ENCODE peak calls at places on chromosomes 7 and 10, in five cellular contexts. J is activated CD8-positive, alpha-beta memory T cell treated with anti-CD3 and anti-CD28 coated beads, Interleukin-2, amount 50 U/mL, for 48 hours; K is EH; G is HCT116; T is GM06990. Z is an unnamed sample.
A peak's percentile ranks its signal among the peaks of the same experiment; 100 is the strongest.

GRCh38 chr7:98211221-98211675 is at the start of gene BHLHA15:
- DNase-seq in J (peak; percentile 68), K (peak; percentile 11), G (no peak), T (peak; percentile 52), Z (no peak)

GRCh38 chr7:30034501-30034900 is 6.3 kb downstream of the PLEKHA8 start:
- DNase-seq in J (no peak), K (no peak), G (no peak), T (no peak), Z (no peak)

GRCh38 chr7:115805458-115805857 is 225.1 kb downstream of the TFEC start:
- DNase-seq in J (no peak), K (no peak), G (no peak), T (no peak), Z (no peak)

GRCh38 chr10:86341361-86341811 is 25.2 kb downstream of the GRID1 start:
- DNase-seq in J (no peak), K (peak; percentile 52), G (no peak), T (no peak), Z (no peak)

GRCh38 chr10:44627591-44628354 is 242.9 kb upstream of the CXCL12 start:
- DNase-seq in J (no peak), K (peak; percentile 95), G (no peak), T (no peak), Z (no peak)

GRCh38 chr7:27962250-27962649 is 218.3 kb downstream of the JAZF1 start:
- DNase-seq in J (no peak), K (peak; percentile 31), G (no peak), T (no peak), Z (no peak)

GRCh38 chr7:15323545-15323944 is 238.3 kb downstream of the AGMO start:
- DNase-seq in J (no peak), K (no peak), G (no peak), T (no peak), Z (no peak)

GRCh38 chr10:69335063-69335587 is 56.8 kb downstream of the HK1 start:
- DNase-seq in J (peak; percentile 70), K (no peak), G (no peak), T (no peak), Z (no peak)

GRCh38 chr10:96478317-96478716 is 35.4 kb downstream of the TLL2 start:
- DNase-seq in J (no peak), K (no peak), G (no peak), T (no peak), Z (no peak)

GRCh38 chr10:74056081-74056818 is 58.3 kb downstream of the VCL start:
- DNase-seq in J (no peak), K (peak; percentile 77), G (peak; percentile 37), T (peak; percentile 40), Z (no peak)

GRCh38 chr10:13955426-13955825 is 368.7 kb downstream of the PRPF18 start:
- DNase-seq in J (no peak), K (no peak), G (no peak), T (no peak), Z (no peak)

GRCh38 chr7:6636741-6637543 is at the start of gene ZNF316:
- DNase-seq in J (peak; percentile 84), K (peak; percentile 56), G (no peak), T (peak; percentile 80), Z (no peak)

GRCh38 chr10:107031981-107032699 is 132.4 kb downstream of the SORCS1 start:
- DNase-seq in J (no peak), K (no peak), G (no peak), T (no peak), Z (peak; percentile 29)

GRCh38 chr10:121627810-121628209 is 29.6 kb upstream of the FGFR2 start:
- DNase-seq in J (no peak), K (peak; percentile 45), G (no peak), T (no peak), Z (no peak)

GRCh38 chr10:128210215-128211063 is 84.2 kb upstream of the MKI67 start:
- DNase-seq in J (peak; percentile 92), K (peak; percentile 27), G (peak; percentile 32), T (peak; percentile 58), Z (no peak)

GRCh38 chr10:73931767-73932624 is 21.1 kb downstream of the PLAU start:
- DNase-seq in J (peak; percentile 67), K (no peak), G (peak; percentile 91), T (peak; percentile 75), Z (no peak)

GRCh38 chr7:16604054-16604453 is 41.5 kb downstream of the ANKMY2 start:
- DNase-seq in J (no peak), K (peak; percentile 42), G (no peak), T (no peak), Z (no peak)

GRCh38 chr7:83532229-83532628 is 116.7 kb downstream of the SEMA3E start:
- DNase-seq in J (no peak), K (no peak), G (peak; percentile 7), T (no peak), Z (no peak)

GRCh38 chr10:103786020-103786419 is 69.4 kb downstream of the SH3PXD2A start:
- DNase-seq in J (no peak), K (no peak), G (no peak), T (no peak), Z (no peak)

GRCh38 chr7:52539414-52539813 is 496.0 kb upstream of the POM121L12 start:
- DNase-seq in J (no peak), K (no peak), G (no peak), T (no peak), Z (no peak)

GRCh38 chr7:139603282-139603681 is 79.8 kb downstream of the CLEC2L start:
- DNase-seq in J (peak; percentile 35), K (no peak), G (no peak), T (no peak), Z (no peak)

GRCh38 chr7:4725014-4725951 is 43.2 kb downstream of the FOXK1 start:
- DNase-seq in J (peak; percentile 74), K (peak; percentile 95), G (no peak), T (peak; percentile 78), Z (no peak)

GRCh38 chr7:5403442-5403841 is 20.2 kb downstream of the TNRC18 start:
- DNase-seq in J (no peak), K (no peak), G (no peak), T (no peak), Z (no peak)

GRCh38 chr7:12771378-12771877 is 84.0 kb downstream of the ARL4A start:
- DNase-seq in J (no peak), K (peak; percentile 41), G (no peak), T (no peak), Z (peak; percentile 11)

GRCh38 chr10:8586504-8586903 is 532.0 kb downstream of the GATA3 start:
- DNase-seq in J (no peak), K (no peak), G (no peak), T (no peak), Z (no peak)

GRCh38 chr10:7159928-7160327 is 250.9 kb downstream of the SFMBT2 start:
- DNase-seq in J (no peak), K (no peak), G (no peak), T (no peak), Z (no peak)

GRCh38 chr10:11058965-11059364 is 41.3 kb downstream of the CELF2 start:
- DNase-seq in J (no peak), K (no peak), G (no peak), T (no peak), Z (no peak)

GRCh38 chr10:88702848-88703597 is 3.0 kb upstream of the LIPK start:
- DNase-seq in J (no peak), K (no peak), G (peak; percentile 89), T (no peak), Z (no peak)

GRCh38 chr7:116711790-116712189 is 39.8 kb downstream of the MET start:
- DNase-seq in J (no peak), K (no peak), G (no peak), T (no peak), Z (no peak)

GRCh38 chr7:66503551-66504031 is 125.1 kb upstream of the KCTD7 start:
- DNase-seq in J (no peak), K (no peak), G (no peak), T (no peak), Z (no peak)

GRCh38 chr7:146126767-146127509 is 10.3 kb downstream of the CNTNAP2 start:
- DNase-seq in J (no peak), K (no peak), G (no peak), T (no peak), Z (no peak)

GRCh38 chr7:100726998-100727761 is 6.2 kb upstream of the ZAN start:
- DNase-seq in J (no peak), K (peak; percentile 94), G (no peak), T (no peak), Z (no peak)

GRCh38 chr7:43694399-43694748 is 34.9 kb downstream of the COA1 start:
- DNase-seq in J (no peak), K (peak; percentile 94), G (peak; percentile 55), T (no peak), Z (no peak)

GRCh38 chr10:107409517-107409916 is 245.0 kb upstream of the SORCS1 start:
- DNase-seq in J (no peak), K (peak; percentile 50), G (no peak), T (no peak), Z (no peak)

GRCh38 chr7:36723951-36724664 is at the start of gene AOAH:
- DNase-seq in J (peak; percentile 82), K (no peak), G (no peak), T (peak; percentile 21), Z (no peak)

GRCh38 chr10:51860257-51860656 is 160.9 kb upstream of the CSTF2T start:
- DNase-seq in J (no peak), K (peak; percentile 52), G (no peak), T (no peak), Z (no peak)

GRCh38 chr10:121813211-121813812 is 114.5 kb downstream of the ATE1 start:
- DNase-seq in J (no peak), K (peak; percentile 28), G (no peak), T (no peak), Z (no peak)

GRCh38 chr7:84025332-84025927 is 169.2 kb downstream of the SEMA3A start:
- DNase-seq in J (no peak), K (peak; percentile 99), G (peak; percentile 51), T (no peak), Z (no peak)

GRCh38 chr10:119896937-119897336 is 4.4 kb downstream of the SEC23IP start:
- DNase-seq in J (no peak), K (peak; percentile 51), G (no peak), T (no peak), Z (no peak)

Z was measured in NCI-H1436 treated with DMSO at 0.1 percent for 48 hours.